ENCODE peak calls at places on chromosome 21, in nine cellular contexts. One of them, this sample, is unnamed.

GRCh38 chr21:43280949-43281633 is 112.3 kb downstream of the CRYAA start:
- DNase-seq in PC-3: no peak
- DNase-seq in GM23248: no peak
- DNase-seq in mammary epithelial cell: no peak
- DNase-seq in GM12878: no peak
- DNase-seq in fibroblast of lung: no peak
- DNase-seq in neural progenitor cell: no peak
- DNase-seq in astrocyte: no peak
- DNase-seq in GM23338: no peak
- DNase-seq in this sample: no peak

GRCh38 chr21:32256873-32257620 is 21.8 kb downstream of the MIS18A start:
- DNase-seq in PC-3: peak; percentile 65
- DNase-seq in GM23248: peak; percentile 95
- DNase-seq in mammary epithelial cell: peak; percentile 80
- DNase-seq in GM12878: no peak
- DNase-seq in fibroblast of lung: peak; percentile 86
- DNase-seq in neural progenitor cell: no peak
- DNase-seq in astrocyte: peak; percentile 85
- DNase-seq in GM23338: no peak
- DNase-seq in this sample: no peak

GRCh38 chr21:31559368-31560119 is 99.9 kb upstream of the SOD1 start:
- DNase-seq in PC-3: peak; percentile 93
- DNase-seq in GM23248: peak; percentile 94
- DNase-seq in mammary epithelial cell: peak; percentile 94
- DNase-seq in GM12878: peak; percentile 57
- DNase-seq in fibroblast of lung: peak; percentile 97
- DNase-seq in neural progenitor cell: peak; percentile 98
- DNase-seq in astrocyte: peak; percentile 96
- DNase-seq in GM23338: peak; percentile 99
- DNase-seq in this sample: peak; percentile 64

GRCh38 chr21:41596241-41596925 is 88.4 kb upstream of the TMPRSS2 start:
- DNase-seq in PC-3: no peak
- DNase-seq in GM23248: no peak
- DNase-seq in mammary epithelial cell: no peak
- DNase-seq in GM12878: no peak
- DNase-seq in fibroblast of lung: no peak
- DNase-seq in neural progenitor cell: no peak
- DNase-seq in astrocyte: no peak
- DNase-seq in GM23338: no peak
- DNase-seq in this sample: no peak

GRCh38 chr21:46065215-46065992 is 32.5 kb upstream of the COL6A2 start:
- DNase-seq in PC-3: peak; percentile 34
- DNase-seq in GM23248: peak; percentile 85
- DNase-seq in mammary epithelial cell: no peak
- DNase-seq in GM12878: no peak
- DNase-seq in fibroblast of lung: peak; percentile 81
- DNase-seq in neural progenitor cell: no peak
- DNase-seq in astrocyte: peak; percentile 76
- DNase-seq in GM23338: no peak
- DNase-seq in this sample: no peak

GRCh38 chr21:20639026-20639425 is 359.2 kb upstream of the NCAM2 start:
- DNase-seq in PC-3: peak; percentile 45
- DNase-seq in GM23248: no peak
- DNase-seq in mammary epithelial cell: no peak
- DNase-seq in GM12878: no peak
- DNase-seq in fibroblast of lung: no peak
- DNase-seq in neural progenitor cell: no peak
- DNase-seq in astrocyte: no peak
- DNase-seq in GM23338: no peak
- DNase-seq in this sample: no peak

GRCh38 chr21:42083361-42083690 is 12.2 kb downstream of the UMODL1 start:
- DNase-seq in PC-3: no peak
- DNase-seq in GM23248: no peak
- DNase-seq in mammary epithelial cell: no peak
- DNase-seq in GM12878: no peak
- DNase-seq in fibroblast of lung: no peak
- DNase-seq in neural progenitor cell: no peak
- DNase-seq in astrocyte: no peak
- DNase-seq in GM23338: no peak
- DNase-seq in this sample: no peak

GRCh38 chr21:42381347-42381984 is 14.4 kb downstream of the TMPRSS3 start:
- DNase-seq in PC-3: peak; percentile 77
- DNase-seq in GM23248: peak; percentile 54
- DNase-seq in mammary epithelial cell: peak; percentile 48
- DNase-seq in GM12878: no peak
- DNase-seq in fibroblast of lung: peak; percentile 26
- DNase-seq in neural progenitor cell: peak; percentile 67
- DNase-seq in astrocyte: peak; percentile 6
- DNase-seq in GM23338: peak; percentile 64
- DNase-seq in this sample: no peak

GRCh38 chr21:39776589-39776988 is 31.6 kb downstream of the IGSF5 start:
- DNase-seq in PC-3: no peak
- DNase-seq in GM23248: no peak
- DNase-seq in mammary epithelial cell: no peak
- DNase-seq in GM12878: no peak
- DNase-seq in fibroblast of lung: peak; percentile 89
- DNase-seq in neural progenitor cell: no peak
- DNase-seq in astrocyte: peak; percentile 85
- DNase-seq in GM23338: no peak
- DNase-seq in this sample: no peak

GRCh38 chr21:27412530-27412929 is 445.6 kb upstream of the ADAMTS5 start:
- DNase-seq in PC-3: no peak
- DNase-seq in GM23248: no peak
- DNase-seq in mammary epithelial cell: no peak
- DNase-seq in GM12878: no peak
- DNase-seq in fibroblast of lung: no peak
- DNase-seq in neural progenitor cell: no peak
- DNase-seq in astrocyte: no peak
- DNase-seq in GM23338: no peak
- DNase-seq in this sample: no peak

GRCh38 chr21:46425566-46425965 is 33.1 kb upstream of the DIP2A start:
- DNase-seq in PC-3: no peak
- DNase-seq in GM23248: no peak
- DNase-seq in mammary epithelial cell: no peak
- DNase-seq in GM12878: no peak
- DNase-seq in fibroblast of lung: no peak
- DNase-seq in neural progenitor cell: no peak
- DNase-seq in astrocyte: no peak
- DNase-seq in GM23338: no peak
- DNase-seq in this sample: no peak

GRCh38 chr21:35468991-35469390 is 419.9 kb upstream of the RUNX1 start:
- DNase-seq in PC-3: no peak
- DNase-seq in GM23248: no peak
- DNase-seq in mammary epithelial cell: no peak
- DNase-seq in GM12878: no peak
- DNase-seq in fibroblast of lung: no peak
- DNase-seq in neural progenitor cell: no peak
- DNase-seq in astrocyte: no peak
- DNase-seq in GM23338: no peak
- DNase-seq in this sample: no peak
- H2AFZ ChIP-seq in PC-3: no peak overlapping the region
- H2AFZ ChIP-seq in GM23248: no peak overlapping the region
- H2AFZ ChIP-seq in mammary epithelial cell: no peak overlapping the region
- H2AFZ ChIP-seq in GM12878: no peak overlapping the region
- H2AFZ ChIP-seq in fibroblast of lung: no peak overlapping the region
- H2AFZ ChIP-seq in neural progenitor cell: no peak overlapping the region
- H2AFZ ChIP-seq in astrocyte: no peak overlapping the region
- H2AFZ ChIP-seq in GM23338: no peak overlapping the region
- H2AFZ ChIP-seq in this sample: no peak overlapping the region

DNA sequence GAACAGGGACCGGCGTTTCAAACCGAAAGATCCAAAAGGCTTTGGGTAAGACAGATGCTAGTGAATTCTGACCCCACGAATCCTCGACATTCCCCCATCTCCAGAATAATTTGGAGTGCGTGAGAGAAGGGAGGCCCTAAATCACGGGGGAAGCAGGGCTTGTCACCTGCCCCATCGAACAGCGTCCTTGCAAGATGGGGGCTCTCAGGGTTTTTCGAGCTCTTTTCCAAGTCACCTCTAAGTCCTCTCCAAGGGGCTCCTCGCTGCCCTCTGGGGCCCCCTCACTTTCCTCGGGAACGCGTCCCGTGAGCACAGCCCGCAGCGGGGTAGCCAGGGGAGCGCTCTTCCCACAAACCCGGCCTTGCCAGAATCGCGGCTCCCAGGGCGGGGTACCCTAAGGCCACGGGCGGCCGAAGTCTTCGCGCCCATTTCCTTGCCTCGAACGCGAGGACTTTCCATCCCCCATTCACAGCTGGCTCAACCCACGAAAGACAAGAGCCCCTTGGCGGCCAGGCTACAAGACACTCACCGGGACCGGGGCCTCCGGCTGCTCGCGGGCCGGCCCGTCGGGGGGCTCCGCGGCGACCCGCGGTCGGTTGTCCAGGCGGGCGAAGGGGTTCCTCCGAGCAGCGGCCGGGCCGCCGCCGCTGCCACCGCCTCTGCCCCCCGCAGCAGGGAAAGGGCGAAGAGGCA is 546 bp downstream of the DONSON start:
- DNase-seq in PC-3: peak; percentile 26
- DNase-seq in GM23248: peak; percentile 64
- DNase-seq in mammary epithelial cell: peak; percentile 41
- DNase-seq in GM12878: no peak
- DNase-seq in fibroblast of lung: peak; percentile 26
- DNase-seq in neural progenitor cell: peak; percentile 64
- DNase-seq in astrocyte: peak; percentile 7
- DNase-seq in GM23338: peak; percentile 57
- DNase-seq in this sample: no peak
- TF ChIP-seq EZH2 in PC-3: no peak
- TF ChIP-seq EZH2 in GM23248: no peak
- TF ChIP-seq EZH2 in mammary epithelial cell: no peak
- TF ChIP-seq EZH2 in GM12878: no peak
- TF ChIP-seq EZH2 in fibroblast of lung: no peak
- TF ChIP-seq EZH2 in neural progenitor cell: peak; percentile 40
- TF ChIP-seq EZH2 in astrocyte: no peak
- TF ChIP-seq EZH2 in GM23338: no peak
- TF ChIP-seq EZH2 in this sample: no peak

GRCh38 chr21:44853601-44854390 is 19.7 kb downstream of the PTTG1IP start:
- DNase-seq in PC-3: no peak
- DNase-seq in GM23248: no peak
- DNase-seq in mammary epithelial cell: no peak
- DNase-seq in GM12878: no peak
- DNase-seq in fibroblast of lung: no peak
- DNase-seq in neural progenitor cell: no peak
- DNase-seq in astrocyte: no peak
- DNase-seq in GM23338: no peak
- DNase-seq in this sample: no peak

GRCh38 chr21:44849616-44850130 is 23.8 kb downstream of the PTTG1IP start:
- DNase-seq in PC-3: no peak
- DNase-seq in GM23248: no peak
- DNase-seq in mammary epithelial cell: no peak
- DNase-seq in GM12878: no peak
- DNase-seq in fibroblast of lung: no peak
- DNase-seq in neural progenitor cell: no peak
- DNase-seq in astrocyte: no peak
- DNase-seq in GM23338: no peak
- DNase-seq in this sample: no peak

GRCh38 chr21:44850208-44850800 is 23.2 kb downstream of the PTTG1IP start:
- DNase-seq in PC-3: no peak
- DNase-seq in GM23248: no peak
- DNase-seq in mammary epithelial cell: no peak
- DNase-seq in GM12878: no peak
- DNase-seq in fibroblast of lung: no peak
- DNase-seq in neural progenitor cell: no peak
- DNase-seq in astrocyte: no peak
- DNase-seq in GM23338: no peak
- DNase-seq in this sample: no peak

GRCh38 chr21:44848821-44849521 is 24.5 kb downstream of the PTTG1IP start:
- DNase-seq in PC-3: no peak
- DNase-seq in GM23248: no peak
- DNase-seq in mammary epithelial cell: no peak
- DNase-seq in GM12878: no peak
- DNase-seq in fibroblast of lung: no peak
- DNase-seq in neural progenitor cell: no peak
- DNase-seq in astrocyte: no peak
- DNase-seq in GM23338: no peak
- DNase-seq in this sample: no peak

GRCh38 chr21:44850905-44851657 is 22.4 kb downstream of the PTTG1IP start:
- DNase-seq in PC-3: no peak
- DNase-seq in GM23248: no peak
- DNase-seq in mammary epithelial cell: no peak
- DNase-seq in GM12878: no peak
- DNase-seq in fibroblast of lung: no peak
- DNase-seq in neural progenitor cell: no peak
- DNase-seq in astrocyte: no peak
- DNase-seq in GM23338: no peak
- DNase-seq in this sample: no peak
- H3K27ac ChIP-seq in PC-3: no peak overlapping the region
- H3K27ac ChIP-seq in GM23248: no peak overlapping the region
- H3K27ac ChIP-seq in mammary epithelial cell: no peak overlapping the region
- H3K27ac ChIP-seq in GM12878: no peak overlapping the region
- H3K27ac ChIP-seq in fibroblast of lung: no peak overlapping the region
- H3K27ac ChIP-seq in neural progenitor cell: no peak overlapping the region
- H3K27ac ChIP-seq in astrocyte: no peak overlapping the region
- H3K27ac ChIP-seq in GM23338: no peak overlapping the region
- H3K27ac ChIP-seq in this sample: no peak overlapping the region

GRCh38 chr21:37764696-37765095 is 151.6 kb downstream of the KCNJ6 start:
- DNase-seq in PC-3: no peak
- DNase-seq in GM23248: no peak
- DNase-seq in mammary epithelial cell: no peak
- DNase-seq in GM12878: no peak
- DNase-seq in fibroblast of lung: peak; percentile 64
- DNase-seq in neural progenitor cell: no peak
- DNase-seq in astrocyte: peak; percentile 56
- DNase-seq in GM23338: no peak
- DNase-seq in this sample: no peak

GRCh38 chr21:37762606-37763005 is 153.7 kb downstream of the KCNJ6 start:
- DNase-seq in PC-3: no peak
- DNase-seq in GM23248: no peak
- DNase-seq in mammary epithelial cell: no peak
- DNase-seq in GM12878: no peak
- DNase-seq in fibroblast of lung: no peak
- DNase-seq in neural progenitor cell: peak; percentile 7
- DNase-seq in astrocyte: no peak
- DNase-seq in GM23338: no peak
- DNase-seq in this sample: no peak

GRCh38 chr21:37765501-37765900 is 150.8 kb downstream of the KCNJ6 start:
- DNase-seq in PC-3: no peak
- DNase-seq in GM23248: no peak
- DNase-seq in mammary epithelial cell: peak; percentile 72
- DNase-seq in GM12878: no peak
- DNase-seq in fibroblast of lung: no peak
- DNase-seq in neural progenitor cell: no peak
- DNase-seq in astrocyte: no peak
- DNase-seq in GM23338: no peak
- DNase-seq in this sample: peak; percentile 54

GRCh38 chr21:37766104-37766503 is 150.2 kb downstream of the KCNJ6 start:
- DNase-seq in PC-3: no peak
- DNase-seq in GM23248: no peak
- DNase-seq in mammary epithelial cell: no peak
- DNase-seq in GM12878: no peak
- DNase-seq in fibroblast of lung: no peak
- DNase-seq in neural progenitor cell: no peak
- DNase-seq in astrocyte: no peak
- DNase-seq in GM23338: no peak
- DNase-seq in this sample: no peak

DNA sequence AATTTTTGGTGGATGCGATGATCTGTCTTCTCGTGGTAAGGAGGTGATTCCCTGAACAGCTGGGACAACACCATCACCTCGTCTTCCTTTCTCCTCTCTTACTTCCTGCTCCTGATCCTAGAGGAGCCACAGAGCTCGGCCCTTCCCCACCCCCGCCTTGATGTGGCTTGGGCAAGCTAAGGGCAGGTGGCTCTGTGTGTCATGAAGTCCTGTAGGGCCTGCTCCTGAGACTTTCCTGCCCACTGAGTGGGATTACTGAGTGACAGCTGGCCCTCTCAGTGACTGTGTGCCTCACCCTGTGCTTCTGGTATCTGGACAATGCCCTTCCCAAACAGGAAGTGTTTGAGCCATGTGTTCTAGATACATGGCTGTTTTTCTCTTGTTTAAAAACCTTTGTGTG is 153.0 kb downstream of the KCNJ6 start:
- DNase-seq in PC-3: no peak
- DNase-seq in GM23248: no peak
- DNase-seq in mammary epithelial cell: no peak
- DNase-seq in GM12878: no peak
- DNase-seq in fibroblast of lung: no peak
- DNase-seq in neural progenitor cell: no peak
- DNase-seq in astrocyte: no peak
- DNase-seq in GM23338: no peak
- DNase-seq in this sample: no peak
- H2AFZ ChIP-seq in PC-3: no peak overlapping the region
- H2AFZ ChIP-seq in GM23248: no peak overlapping the region
- H2AFZ ChIP-seq in mammary epithelial cell: no peak overlapping the region
- H2AFZ ChIP-seq in GM12878: no peak overlapping the region
- H2AFZ ChIP-seq in fibroblast of lung: no peak overlapping the region
- H2AFZ ChIP-seq in neural progenitor cell: no peak overlapping the region
- H2AFZ ChIP-seq in astrocyte: no peak overlapping the region
- H2AFZ ChIP-seq in GM23338: no peak overlapping the region
- H2AFZ ChIP-seq in this sample: peak overlapping the region; percentile 0

This sample was measured in keratinocyte.